ENCODE peak calls at places on chromosomes 7 and 10, in five cellular contexts. One of them, this sample, is unnamed.

GRCh38 chr7:45888993-45889366 is 692 bp downstream of the IGFBP1 start:
- DNase-seq in SK-N-SH: no peak
- DNase-seq in Peyer's patch: no peak
- DNase-seq in PC-3: peak
- DNase-seq in Panc1: no peak
- DNase-seq in this sample: no peak

GRCh38 chr7:128735433-128735832 is 3.7 kb upstream of the CALU start:
- DNase-seq in SK-N-SH: no peak
- DNase-seq in Peyer's patch: no peak
- DNase-seq in PC-3: no peak
- DNase-seq in Panc1: no peak
- DNase-seq in this sample: no peak

GRCh38 chr10:72846225-72846624 is 47.3 kb upstream of the OIT3 start:
- DNase-seq in SK-N-SH: no peak
- DNase-seq in Peyer's patch: no peak
- DNase-seq in PC-3: peak
- DNase-seq in Panc1: peak
- DNase-seq in this sample: peak

GRCh38 chr7:117946201-117946633 is 73.0 kb upstream of the CTTNBP2 start:
- DNase-seq in SK-N-SH: no peak
- DNase-seq in Peyer's patch: no peak
- DNase-seq in PC-3: peak
- DNase-seq in Panc1: no peak
- DNase-seq in this sample: no peak

GRCh38 chr10:125343118-125343752 is 182.9 kb upstream of the CTBP2 start:
- DNase-seq in SK-N-SH: peak
- DNase-seq in Peyer's patch: no peak
- DNase-seq in PC-3: peak
- DNase-seq in Panc1: peak
- DNase-seq in this sample: peak

GRCh38 chr7:75732764-75733630 is 5.7 kb downstream of the HIP1 start:
- DNase-seq in SK-N-SH: peak
- DNase-seq in Peyer's patch: no peak
- DNase-seq in PC-3: peak
- DNase-seq in Panc1: no peak
- DNase-seq in this sample: peak

GRCh38 chr10:110393866-110394265 is 89.1 kb upstream of the SMNDC1 start:
- DNase-seq in SK-N-SH: no peak
- DNase-seq in Peyer's patch: peak
- DNase-seq in PC-3: no peak
- DNase-seq in Panc1: no peak
- DNase-seq in this sample: no peak

GRCh38 chr7:85710960-85711359 is 524.1 kb upstream of the SEMA3D start:
- DNase-seq in SK-N-SH: no peak
- DNase-seq in Peyer's patch: no peak
- DNase-seq in PC-3: no peak
- DNase-seq in Panc1: no peak
- DNase-seq in this sample: no peak

GRCh38 chr7:117249696-117250095 is 73.2 kb downstream of the WNT2 start:
- DNase-seq in SK-N-SH: no peak
- DNase-seq in Peyer's patch: no peak
- DNase-seq in PC-3: no peak
- DNase-seq in Panc1: no peak
- DNase-seq in this sample: no peak

GRCh38 chr10:88512599-88512998 is 70.5 kb downstream of the RNLS start:
- DNase-seq in SK-N-SH: no peak
- DNase-seq in Peyer's patch: no peak
- DNase-seq in PC-3: no peak
- DNase-seq in Panc1: no peak
- DNase-seq in this sample: no peak

GRCh38 chr7:78080811-78081210 is 282.2 kb downstream of the PHTF2 start:
- DNase-seq in SK-N-SH: no peak
- DNase-seq in Peyer's patch: no peak
- DNase-seq in PC-3: peak
- DNase-seq in Panc1: no peak
- DNase-seq in this sample: no peak

GRCh38 chr10:121459765-121460453 is 138.3 kb downstream of the FGFR2 start:
- DNase-seq in SK-N-SH: no peak
- DNase-seq in Peyer's patch: no peak
- DNase-seq in PC-3: no peak
- DNase-seq in Panc1: no peak
- DNase-seq in this sample: no peak

GRCh38 chr10:93566435-93567276 is at the start of gene FFAR4:
- DNase-seq in SK-N-SH: peak
- DNase-seq in Peyer's patch: peak
- DNase-seq in PC-3: peak
- DNase-seq in Panc1: no peak
- DNase-seq in this sample: no peak

GRCh38 chr7:116752305-116753074 is 80.5 kb downstream of the MET start:
- DNase-seq in SK-N-SH: no peak
- DNase-seq in Peyer's patch: no peak
- DNase-seq in PC-3: no peak
- DNase-seq in Panc1: no peak
- DNase-seq in this sample: no peak

GRCh38 chr10:46055771-46056170 is 9.7 kb upstream of the MSMB start:
- DNase-seq in SK-N-SH: no peak
- DNase-seq in Peyer's patch: no peak
- DNase-seq in PC-3: no peak
- DNase-seq in Panc1: no peak
- DNase-seq in this sample: no peak

GRCh38 chr7:138258194-138258554 is 181.9 kb downstream of the AKR1D1 start:
- DNase-seq in SK-N-SH: no peak
- DNase-seq in Peyer's patch: no peak
- DNase-seq in PC-3: no peak
- DNase-seq in Panc1: no peak
- DNase-seq in this sample: no peak

GRCh38 chr7:33444501-33444900 is 315.1 kb downstream of the BBS9 start:
- DNase-seq in SK-N-SH: no peak
- DNase-seq in Peyer's patch: no peak
- DNase-seq in PC-3: no peak
- DNase-seq in Panc1: no peak
- DNase-seq in this sample: peak

GRCh38 chr7:93016681-93017349 is 101.0 kb downstream of the SAMD9 start:
- DNase-seq in SK-N-SH: no peak
- DNase-seq in Peyer's patch: no peak
- DNase-seq in PC-3: no peak
- DNase-seq in Panc1: no peak
- DNase-seq in this sample: no peak

GRCh38 chr7:104011829-104012228 is 22.4 kb upstream of the RELN start:
- DNase-seq in SK-N-SH: no peak
- DNase-seq in Peyer's patch: no peak
- DNase-seq in PC-3: no peak
- DNase-seq in Panc1: no peak
- DNase-seq in this sample: no peak

GRCh38 chr10:117266400-117266799 is 25.5 kb downstream of the SLC18A2 start:
- DNase-seq in SK-N-SH: no peak
- DNase-seq in Peyer's patch: no peak
- DNase-seq in PC-3: no peak
- DNase-seq in Panc1: no peak
- DNase-seq in this sample: no peak

GRCh38 chr7:101608772-101609713 is 20.1 kb downstream of the MYL10 start:
- DNase-seq in SK-N-SH: no peak
- DNase-seq in Peyer's patch: peak
- DNase-seq in PC-3: peak
- DNase-seq in Panc1: no peak
- DNase-seq in this sample: no peak

GRCh38 chr7:17952387-17952786 is 12.1 kb upstream of the SNX13 start:
- DNase-seq in SK-N-SH: no peak
- DNase-seq in Peyer's patch: no peak
- DNase-seq in PC-3: no peak
- DNase-seq in Panc1: no peak
- DNase-seq in this sample: no peak

GRCh38 chr7:46389131-46389530 is 468.1 kb upstream of the IGFBP3 start:
- DNase-seq in SK-N-SH: no peak
- DNase-seq in Peyer's patch: no peak
- DNase-seq in PC-3: no peak
- DNase-seq in Panc1: no peak
- DNase-seq in this sample: no peak

GRCh38 chr10:116742367-116743265 is at the start of gene HSPA12A:
- DNase-seq in SK-N-SH: peak
- DNase-seq in Peyer's patch: peak
- DNase-seq in PC-3: peak
- DNase-seq in Panc1: no peak
- DNase-seq in this sample: peak

GRCh38 chr10:101287922-101288638 is 58.8 kb upstream of the LBX1 start:
- DNase-seq in SK-N-SH: peak
- DNase-seq in Peyer's patch: no peak
- DNase-seq in PC-3: peak
- DNase-seq in Panc1: no peak
- DNase-seq in this sample: peak

GRCh38 chr10:94397549-94398370 is 4.6 kb upstream of the TBC1D12 start:
- DNase-seq in SK-N-SH: peak
- DNase-seq in Peyer's patch: no peak
- DNase-seq in PC-3: peak
- DNase-seq in Panc1: no peak
- DNase-seq in this sample: peak

GRCh38 chr7:2008936-2009540 is 223.7 kb downstream of the MAD1L1 start:
- DNase-seq in SK-N-SH: peak
- DNase-seq in Peyer's patch: peak
- DNase-seq in PC-3: no peak
- DNase-seq in Panc1: no peak
- DNase-seq in this sample: no peak

GRCh38 chr10:89846276-89846630 is 144.9 kb downstream of the KIF20B start:
- DNase-seq in SK-N-SH: no peak
- DNase-seq in Peyer's patch: no peak
- DNase-seq in PC-3: no peak
- DNase-seq in Panc1: no peak
- DNase-seq in this sample: no peak

GRCh38 chr10:89846786-89847185 is 145.4 kb downstream of the KIF20B start:
- DNase-seq in SK-N-SH: no peak
- DNase-seq in Peyer's patch: no peak
- DNase-seq in PC-3: no peak
- DNase-seq in Panc1: no peak
- DNase-seq in this sample: no peak

DNA sequence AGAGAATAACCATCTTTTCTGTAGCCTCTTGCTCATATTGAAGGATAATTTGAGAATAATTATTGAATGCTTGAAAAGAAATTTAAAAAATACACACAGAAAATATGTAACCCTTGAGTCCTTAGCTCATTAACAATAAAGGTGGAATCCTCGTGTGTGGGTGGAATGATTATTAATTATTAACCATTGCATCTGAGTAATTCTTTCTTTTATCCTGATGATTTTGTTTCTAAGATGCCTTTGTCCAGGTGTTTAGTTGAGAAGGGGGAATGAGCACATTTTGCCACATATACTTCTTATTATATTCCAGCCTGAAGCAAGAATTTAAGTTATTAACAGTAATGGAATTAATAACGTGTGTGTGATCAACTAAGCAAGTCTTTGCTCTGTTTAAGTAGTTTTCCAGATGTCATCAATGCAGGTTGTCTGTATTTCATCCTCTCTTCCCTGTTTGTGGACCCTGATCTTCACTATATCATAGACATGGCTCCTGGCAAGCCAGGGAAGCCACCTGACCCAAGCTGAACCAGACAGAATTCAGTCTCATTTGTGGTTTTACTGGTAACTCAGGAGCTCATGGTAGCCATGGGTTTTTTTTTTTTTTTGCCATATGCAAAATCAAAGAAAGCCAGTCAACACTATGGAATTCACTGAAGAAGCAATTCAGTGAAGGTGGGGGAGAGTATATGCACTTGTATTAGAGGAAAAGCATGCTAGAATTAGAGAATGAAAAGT is 144.3 kb downstream of the KIF20B start:
- DNase-seq in SK-N-SH: no peak
- DNase-seq in Peyer's patch: no peak
- DNase-seq in PC-3: peak
- DNase-seq in Panc1: no peak
- DNase-seq in this sample: peak
- TF ChIP-seq CTCF in SK-N-SH: no peak
- TF ChIP-seq CTCF in Peyer's patch: no peak
- TF ChIP-seq CTCF in PC-3: no peak
- TF ChIP-seq CTCF in Panc1: no peak
- TF ChIP-seq CTCF in this sample: no peak

GRCh38 chr7:4713183-4713784 is 31.2 kb downstream of the FOXK1 start:
- DNase-seq in SK-N-SH: no peak
- DNase-seq in Peyer's patch: no peak
- DNase-seq in PC-3: no peak
- DNase-seq in Panc1: no peak
- DNase-seq in this sample: peak
- H3K4me3 ChIP-seq in SK-N-SH: no peak
- H3K4me3 ChIP-seq in Peyer's patch: peak
- H3K4me3 ChIP-seq in PC-3: no peak
- H3K4me3 ChIP-seq in Panc1: no peak
- H3K4me3 ChIP-seq in this sample: no peak

GRCh38 chr10:64090865-64091264 is 569.7 kb downstream of the REEP3 start:
- DNase-seq in SK-N-SH: no peak
- DNase-seq in Peyer's patch: no peak
- DNase-seq in PC-3: peak
- DNase-seq in Panc1: no peak
- DNase-seq in this sample: no peak

GRCh38 chr10:64089648-64090047 is 568.4 kb downstream of the REEP3 start:
- DNase-seq in SK-N-SH: no peak
- DNase-seq in Peyer's patch: no peak
- DNase-seq in PC-3: no peak
- DNase-seq in Panc1: no peak
- DNase-seq in this sample: no peak

GRCh38 chr10:64093304-64093703 is 572.1 kb downstream of the REEP3 start:
- DNase-seq in SK-N-SH: no peak
- DNase-seq in Peyer's patch: no peak
- DNase-seq in PC-3: no peak
- DNase-seq in Panc1: no peak
- DNase-seq in this sample: no peak

GRCh38 chr10:64093946-64094560 is 572.9 kb downstream of the REEP3 start:
- DNase-seq in SK-N-SH: no peak
- DNase-seq in Peyer's patch: no peak
- DNase-seq in PC-3: peak
- DNase-seq in Panc1: no peak
- DNase-seq in this sample: no peak

GRCh38 chr10:64091889-64092288 is 570.7 kb downstream of the REEP3 start:
- DNase-seq in SK-N-SH: peak
- DNase-seq in Peyer's patch: no peak
- DNase-seq in PC-3: peak
- DNase-seq in Panc1: no peak
- DNase-seq in this sample: peak
- TF ChIP-seq CTCF in SK-N-SH: peak
- TF ChIP-seq CTCF in Peyer's patch: no peak
- TF ChIP-seq CTCF in PC-3: peak
- TF ChIP-seq CTCF in Panc1: peak
- TF ChIP-seq CTCF in this sample: no peak

DNA sequence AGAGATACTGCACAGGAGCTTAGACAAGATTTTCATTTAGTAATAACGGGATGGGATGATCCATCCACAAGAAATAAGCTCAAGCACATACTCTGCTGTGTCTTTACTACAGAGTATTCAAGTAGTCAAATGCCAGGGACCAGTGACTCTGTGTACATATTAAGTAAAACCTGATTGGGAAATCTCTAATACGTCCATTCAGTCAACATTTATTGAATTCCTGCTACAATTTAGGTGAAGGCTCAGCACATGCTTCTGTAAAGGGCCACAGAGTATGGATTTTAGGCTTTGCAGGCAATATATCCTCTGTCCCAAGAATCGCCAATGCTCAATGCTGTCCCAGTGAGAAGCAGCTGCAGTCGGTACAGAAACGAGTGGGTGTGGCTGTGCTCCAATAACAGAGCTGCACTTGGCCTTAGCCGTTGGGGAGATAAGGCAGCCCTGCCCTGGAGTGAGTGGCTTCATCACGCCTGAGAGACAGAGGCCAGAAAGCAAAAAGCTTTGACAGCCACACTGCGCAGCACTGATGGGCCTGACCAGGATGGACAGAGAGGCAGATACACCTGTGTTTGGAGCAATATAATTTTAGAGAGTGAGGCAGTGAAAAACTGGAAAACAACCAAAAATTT is 186.8 kb downstream of the PARD3 start:
- DNase-seq in SK-N-SH: peak
- DNase-seq in Peyer's patch: peak
- DNase-seq in PC-3: no peak
- DNase-seq in Panc1: no peak
- DNase-seq in this sample: peak
- H3K4me3 ChIP-seq in SK-N-SH: no peak
- H3K4me3 ChIP-seq in Peyer's patch: no peak
- H3K4me3 ChIP-seq in PC-3: no peak
- H3K4me3 ChIP-seq in Panc1: no peak
- H3K4me3 ChIP-seq in this sample: no peak